ENCODE peak calls at places on chromosomes 5 and 9, in eight cellular contexts. One of them, this sample, is unnamed.

GRCh38 chr5:149203896-149204544 is 62.7 kb downstream of the ABLIM3 start:
- DNase-seq in NCI-H1092 treated with DMSO at 0.1 percent for 48 hours: no peak
- DNase-seq in stimulated activated CD4-positive, alpha-beta T cell treated with anti-CD3 and anti-CD28 coated beads, Interleukin-1b, Interleukin-23, amount 100 ng/mL, for 1 hour: no peak
- DNase-seq in A172: peak
- DNase-seq in heart right ventricle: no peak
- DNase-seq in naive thymus-derived CD8-positive, alpha-beta T cell: no peak
- DNase-seq in stimulated activated CD8-positive, alpha-beta memory T cell treated with anti-CD3 and anti-CD28 coated beads, Interleukin-15, amount 100 ng/mL, for 24 hours: no peak
- DNase-seq in neural crest cell: no peak
- DNase-seq in this sample: no peak

GRCh38 chr5:39138892-39139291 is 64.7 kb upstream of the RICTOR start:
- DNase-seq in NCI-H1092 treated with DMSO at 0.1 percent for 48 hours: no peak
- DNase-seq in stimulated activated CD4-positive, alpha-beta T cell treated with anti-CD3 and anti-CD28 coated beads, Interleukin-1b, Interleukin-23, amount 100 ng/mL, for 1 hour: no peak
- DNase-seq in A172: peak
- DNase-seq in heart right ventricle: no peak
- DNase-seq in naive thymus-derived CD8-positive, alpha-beta T cell: no peak
- DNase-seq in stimulated activated CD8-positive, alpha-beta memory T cell treated with anti-CD3 and anti-CD28 coated beads, Interleukin-15, amount 100 ng/mL, for 24 hours: no peak
- DNase-seq in neural crest cell: no peak
- DNase-seq in this sample: no peak

GRCh38 chr5:155676967-155677366 is 650.0 kb upstream of the SGCD start:
- DNase-seq in NCI-H1092 treated with DMSO at 0.1 percent for 48 hours: no peak
- DNase-seq in stimulated activated CD4-positive, alpha-beta T cell treated with anti-CD3 and anti-CD28 coated beads, Interleukin-1b, Interleukin-23, amount 100 ng/mL, for 1 hour: no peak
- DNase-seq in A172: no peak
- DNase-seq in heart right ventricle: no peak
- DNase-seq in naive thymus-derived CD8-positive, alpha-beta T cell: no peak
- DNase-seq in stimulated activated CD8-positive, alpha-beta memory T cell treated with anti-CD3 and anti-CD28 coated beads, Interleukin-15, amount 100 ng/mL, for 24 hours: no peak
- DNase-seq in neural crest cell: no peak
- DNase-seq in this sample: no peak

GRCh38 chr5:90561766-90562165 is 3.2 kb downstream of the ADGRV1 start:
- DNase-seq in NCI-H1092 treated with DMSO at 0.1 percent for 48 hours: no peak
- DNase-seq in stimulated activated CD4-positive, alpha-beta T cell treated with anti-CD3 and anti-CD28 coated beads, Interleukin-1b, Interleukin-23, amount 100 ng/mL, for 1 hour: no peak
- DNase-seq in A172: no peak
- DNase-seq in heart right ventricle: no peak
- DNase-seq in naive thymus-derived CD8-positive, alpha-beta T cell: no peak
- DNase-seq in stimulated activated CD8-positive, alpha-beta memory T cell treated with anti-CD3 and anti-CD28 coated beads, Interleukin-15, amount 100 ng/mL, for 24 hours: no peak
- DNase-seq in neural crest cell: no peak
- DNase-seq in this sample: no peak

GRCh38 chr5:178114325-178115135 is 1.2 kb downstream of the N4BP3 start:
- DNase-seq in NCI-H1092 treated with DMSO at 0.1 percent for 48 hours: no peak
- DNase-seq in stimulated activated CD4-positive, alpha-beta T cell treated with anti-CD3 and anti-CD28 coated beads, Interleukin-1b, Interleukin-23, amount 100 ng/mL, for 1 hour: no peak
- DNase-seq in A172: no peak
- DNase-seq in heart right ventricle: no peak
- DNase-seq in naive thymus-derived CD8-positive, alpha-beta T cell: peak
- DNase-seq in stimulated activated CD8-positive, alpha-beta memory T cell treated with anti-CD3 and anti-CD28 coated beads, Interleukin-15, amount 100 ng/mL, for 24 hours: no peak
- DNase-seq in neural crest cell: no peak
- DNase-seq in this sample: no peak

GRCh38 chr5:92147792-92148191 is 764.7 kb upstream of the ARRDC3 start:
- DNase-seq in NCI-H1092 treated with DMSO at 0.1 percent for 48 hours: peak
- DNase-seq in stimulated activated CD4-positive, alpha-beta T cell treated with anti-CD3 and anti-CD28 coated beads, Interleukin-1b, Interleukin-23, amount 100 ng/mL, for 1 hour: no peak
- DNase-seq in A172: no peak
- DNase-seq in heart right ventricle: no peak
- DNase-seq in naive thymus-derived CD8-positive, alpha-beta T cell: no peak
- DNase-seq in stimulated activated CD8-positive, alpha-beta memory T cell treated with anti-CD3 and anti-CD28 coated beads, Interleukin-15, amount 100 ng/mL, for 24 hours: no peak
- DNase-seq in neural crest cell: no peak
- DNase-seq in this sample: no peak

GRCh38 chr9:134474656-134475050 is 148.4 kb downstream of the RXRA start:
- DNase-seq in NCI-H1092 treated with DMSO at 0.1 percent for 48 hours: no peak
- DNase-seq in stimulated activated CD4-positive, alpha-beta T cell treated with anti-CD3 and anti-CD28 coated beads, Interleukin-1b, Interleukin-23, amount 100 ng/mL, for 1 hour: no peak
- DNase-seq in A172: no peak
- DNase-seq in heart right ventricle: no peak
- DNase-seq in naive thymus-derived CD8-positive, alpha-beta T cell: no peak
- DNase-seq in stimulated activated CD8-positive, alpha-beta memory T cell treated with anti-CD3 and anti-CD28 coated beads, Interleukin-15, amount 100 ng/mL, for 24 hours: no peak
- DNase-seq in neural crest cell: no peak
- DNase-seq in this sample: peak

GRCh38 chr5:164335837-164336236 is 830.4 kb downstream of the MAT2B start:
- DNase-seq in NCI-H1092 treated with DMSO at 0.1 percent for 48 hours: no peak
- DNase-seq in stimulated activated CD4-positive, alpha-beta T cell treated with anti-CD3 and anti-CD28 coated beads, Interleukin-1b, Interleukin-23, amount 100 ng/mL, for 1 hour: no peak
- DNase-seq in A172: peak
- DNase-seq in heart right ventricle: no peak
- DNase-seq in naive thymus-derived CD8-positive, alpha-beta T cell: no peak
- DNase-seq in stimulated activated CD8-positive, alpha-beta memory T cell treated with anti-CD3 and anti-CD28 coated beads, Interleukin-15, amount 100 ng/mL, for 24 hours: no peak
- DNase-seq in neural crest cell: no peak
- DNase-seq in this sample: no peak

GRCh38 chr5:673837-674629 is 19.1 kb downstream of the TPPP start:
- DNase-seq in NCI-H1092 treated with DMSO at 0.1 percent for 48 hours: no peak
- DNase-seq in stimulated activated CD4-positive, alpha-beta T cell treated with anti-CD3 and anti-CD28 coated beads, Interleukin-1b, Interleukin-23, amount 100 ng/mL, for 1 hour: no peak
- DNase-seq in A172: no peak
- DNase-seq in heart right ventricle: peak
- DNase-seq in naive thymus-derived CD8-positive, alpha-beta T cell: no peak
- DNase-seq in stimulated activated CD8-positive, alpha-beta memory T cell treated with anti-CD3 and anti-CD28 coated beads, Interleukin-15, amount 100 ng/mL, for 24 hours: no peak
- DNase-seq in neural crest cell: no peak
- DNase-seq in this sample: no peak

GRCh38 chr9:35481347-35481975 is 8.4 kb upstream of the RUSC2 start:
- DNase-seq in NCI-H1092 treated with DMSO at 0.1 percent for 48 hours: no peak
- DNase-seq in stimulated activated CD4-positive, alpha-beta T cell treated with anti-CD3 and anti-CD28 coated beads, Interleukin-1b, Interleukin-23, amount 100 ng/mL, for 1 hour: no peak
- DNase-seq in A172: peak
- DNase-seq in heart right ventricle: peak
- DNase-seq in naive thymus-derived CD8-positive, alpha-beta T cell: no peak
- DNase-seq in stimulated activated CD8-positive, alpha-beta memory T cell treated with anti-CD3 and anti-CD28 coated beads, Interleukin-15, amount 100 ng/mL, for 24 hours: no peak
- DNase-seq in neural crest cell: no peak
- DNase-seq in this sample: no peak

GRCh38 chr9:86202338-86202882 is 57.0 kb downstream of the C9orf153 start:
- DNase-seq in NCI-H1092 treated with DMSO at 0.1 percent for 48 hours: peak
- DNase-seq in stimulated activated CD4-positive, alpha-beta T cell treated with anti-CD3 and anti-CD28 coated beads, Interleukin-1b, Interleukin-23, amount 100 ng/mL, for 1 hour: peak
- DNase-seq in A172: peak
- DNase-seq in heart right ventricle: peak
- DNase-seq in naive thymus-derived CD8-positive, alpha-beta T cell: no peak
- DNase-seq in stimulated activated CD8-positive, alpha-beta memory T cell treated with anti-CD3 and anti-CD28 coated beads, Interleukin-15, amount 100 ng/mL, for 24 hours: no peak
- DNase-seq in neural crest cell: no peak
- DNase-seq in this sample: peak

GRCh38 chr5:72347801-72348305 is 27.7 kb downstream of the PTCD2 start:
- DNase-seq in NCI-H1092 treated with DMSO at 0.1 percent for 48 hours: no peak
- DNase-seq in stimulated activated CD4-positive, alpha-beta T cell treated with anti-CD3 and anti-CD28 coated beads, Interleukin-1b, Interleukin-23, amount 100 ng/mL, for 1 hour: no peak
- DNase-seq in A172: peak
- DNase-seq in heart right ventricle: no peak
- DNase-seq in naive thymus-derived CD8-positive, alpha-beta T cell: no peak
- DNase-seq in stimulated activated CD8-positive, alpha-beta memory T cell treated with anti-CD3 and anti-CD28 coated beads, Interleukin-15, amount 100 ng/mL, for 24 hours: no peak
- DNase-seq in neural crest cell: no peak
- DNase-seq in this sample: no peak

GRCh38 chr9:82168585-82168984 is 180.0 kb downstream of the SPATA31D1 start:
- DNase-seq in NCI-H1092 treated with DMSO at 0.1 percent for 48 hours: no peak
- DNase-seq in stimulated activated CD4-positive, alpha-beta T cell treated with anti-CD3 and anti-CD28 coated beads, Interleukin-1b, Interleukin-23, amount 100 ng/mL, for 1 hour: no peak
- DNase-seq in A172: peak
- DNase-seq in heart right ventricle: no peak
- DNase-seq in naive thymus-derived CD8-positive, alpha-beta T cell: no peak
- DNase-seq in stimulated activated CD8-positive, alpha-beta memory T cell treated with anti-CD3 and anti-CD28 coated beads, Interleukin-15, amount 100 ng/mL, for 24 hours: no peak
- DNase-seq in neural crest cell: no peak
- DNase-seq in this sample: no peak

GRCh38 chr5:103519550-103519949 is 43.0 kb downstream of the NUDT12 start:
- DNase-seq in NCI-H1092 treated with DMSO at 0.1 percent for 48 hours: no peak
- DNase-seq in stimulated activated CD4-positive, alpha-beta T cell treated with anti-CD3 and anti-CD28 coated beads, Interleukin-1b, Interleukin-23, amount 100 ng/mL, for 1 hour: no peak
- DNase-seq in A172: peak
- DNase-seq in heart right ventricle: no peak
- DNase-seq in naive thymus-derived CD8-positive, alpha-beta T cell: no peak
- DNase-seq in stimulated activated CD8-positive, alpha-beta memory T cell treated with anti-CD3 and anti-CD28 coated beads, Interleukin-15, amount 100 ng/mL, for 24 hours: no peak
- DNase-seq in neural crest cell: no peak
- DNase-seq in this sample: no peak

GRCh38 chr5:126947146-126948010 is 83.0 kb downstream of the MARCHF3 start:
- DNase-seq in NCI-H1092 treated with DMSO at 0.1 percent for 48 hours: no peak
- DNase-seq in stimulated activated CD4-positive, alpha-beta T cell treated with anti-CD3 and anti-CD28 coated beads, Interleukin-1b, Interleukin-23, amount 100 ng/mL, for 1 hour: no peak
- DNase-seq in A172: no peak
- DNase-seq in heart right ventricle: no peak
- DNase-seq in naive thymus-derived CD8-positive, alpha-beta T cell: no peak
- DNase-seq in stimulated activated CD8-positive, alpha-beta memory T cell treated with anti-CD3 and anti-CD28 coated beads, Interleukin-15, amount 100 ng/mL, for 24 hours: no peak
- DNase-seq in neural crest cell: no peak
- DNase-seq in this sample: no peak

GRCh38 chr9:136107155-136107952 is 11.3 kb downstream of the TMEM250 start:
- DNase-seq in NCI-H1092 treated with DMSO at 0.1 percent for 48 hours: no peak
- DNase-seq in stimulated activated CD4-positive, alpha-beta T cell treated with anti-CD3 and anti-CD28 coated beads, Interleukin-1b, Interleukin-23, amount 100 ng/mL, for 1 hour: no peak
- DNase-seq in A172: no peak
- DNase-seq in heart right ventricle: no peak
- DNase-seq in naive thymus-derived CD8-positive, alpha-beta T cell: peak
- DNase-seq in stimulated activated CD8-positive, alpha-beta memory T cell treated with anti-CD3 and anti-CD28 coated beads, Interleukin-15, amount 100 ng/mL, for 24 hours: no peak
- DNase-seq in neural crest cell: no peak
- DNase-seq in this sample: no peak

GRCh38 chr5:121199238-121199999 is 652.3 kb upstream of the FTMT start:
- DNase-seq in NCI-H1092 treated with DMSO at 0.1 percent for 48 hours: no peak
- DNase-seq in stimulated activated CD4-positive, alpha-beta T cell treated with anti-CD3 and anti-CD28 coated beads, Interleukin-1b, Interleukin-23, amount 100 ng/mL, for 1 hour: no peak
- DNase-seq in A172: peak
- DNase-seq in heart right ventricle: no peak
- DNase-seq in naive thymus-derived CD8-positive, alpha-beta T cell: no peak
- DNase-seq in stimulated activated CD8-positive, alpha-beta memory T cell treated with anti-CD3 and anti-CD28 coated beads, Interleukin-15, amount 100 ng/mL, for 24 hours: no peak
- DNase-seq in neural crest cell: no peak
- DNase-seq in this sample: no peak

GRCh38 chr5:41598011-41598410 is 87.6 kb upstream of the PLCXD3 start:
- DNase-seq in NCI-H1092 treated with DMSO at 0.1 percent for 48 hours: no peak
- DNase-seq in stimulated activated CD4-positive, alpha-beta T cell treated with anti-CD3 and anti-CD28 coated beads, Interleukin-1b, Interleukin-23, amount 100 ng/mL, for 1 hour: no peak
- DNase-seq in A172: peak
- DNase-seq in heart right ventricle: no peak
- DNase-seq in naive thymus-derived CD8-positive, alpha-beta T cell: no peak
- DNase-seq in stimulated activated CD8-positive, alpha-beta memory T cell treated with anti-CD3 and anti-CD28 coated beads, Interleukin-15, amount 100 ng/mL, for 24 hours: no peak
- DNase-seq in neural crest cell: no peak
- DNase-seq in this sample: no peak

GRCh38 chr9:12775963-12776774 is 1.3 kb downstream of the LURAP1L start:
- DNase-seq in NCI-H1092 treated with DMSO at 0.1 percent for 48 hours: peak
- DNase-seq in stimulated activated CD4-positive, alpha-beta T cell treated with anti-CD3 and anti-CD28 coated beads, Interleukin-1b, Interleukin-23, amount 100 ng/mL, for 1 hour: no peak
- DNase-seq in A172: peak
- DNase-seq in heart right ventricle: peak
- DNase-seq in naive thymus-derived CD8-positive, alpha-beta T cell: no peak
- DNase-seq in stimulated activated CD8-positive, alpha-beta memory T cell treated with anti-CD3 and anti-CD28 coated beads, Interleukin-15, amount 100 ng/mL, for 24 hours: no peak
- DNase-seq in neural crest cell: peak
- DNase-seq in this sample: no peak

GRCh38 chr5:86665984-86666760 is 48.4 kb downstream of the COX7C start:
- DNase-seq in NCI-H1092 treated with DMSO at 0.1 percent for 48 hours: no peak
- DNase-seq in stimulated activated CD4-positive, alpha-beta T cell treated with anti-CD3 and anti-CD28 coated beads, Interleukin-1b, Interleukin-23, amount 100 ng/mL, for 1 hour: no peak
- DNase-seq in A172: no peak
- DNase-seq in heart right ventricle: no peak
- DNase-seq in naive thymus-derived CD8-positive, alpha-beta T cell: peak
- DNase-seq in stimulated activated CD8-positive, alpha-beta memory T cell treated with anti-CD3 and anti-CD28 coated beads, Interleukin-15, amount 100 ng/mL, for 24 hours: no peak
- DNase-seq in neural crest cell: no peak
- DNase-seq in this sample: peak

GRCh38 chr9:106970219-106970975 is 107.4 kb downstream of the ZNF462 start:
- DNase-seq in NCI-H1092 treated with DMSO at 0.1 percent for 48 hours: no peak
- DNase-seq in stimulated activated CD4-positive, alpha-beta T cell treated with anti-CD3 and anti-CD28 coated beads, Interleukin-1b, Interleukin-23, amount 100 ng/mL, for 1 hour: no peak
- DNase-seq in A172: no peak
- DNase-seq in heart right ventricle: no peak
- DNase-seq in naive thymus-derived CD8-positive, alpha-beta T cell: no peak
- DNase-seq in stimulated activated CD8-positive, alpha-beta memory T cell treated with anti-CD3 and anti-CD28 coated beads, Interleukin-15, amount 100 ng/mL, for 24 hours: no peak
- DNase-seq in neural crest cell: no peak
- DNase-seq in this sample: no peak

GRCh38 chr5:113357696-113358476 is 76.9 kb downstream of the TSSK1B start:
- DNase-seq in NCI-H1092 treated with DMSO at 0.1 percent for 48 hours: no peak
- DNase-seq in stimulated activated CD4-positive, alpha-beta T cell treated with anti-CD3 and anti-CD28 coated beads, Interleukin-1b, Interleukin-23, amount 100 ng/mL, for 1 hour: no peak
- DNase-seq in A172: no peak
- DNase-seq in heart right ventricle: no peak
- DNase-seq in naive thymus-derived CD8-positive, alpha-beta T cell: no peak
- DNase-seq in stimulated activated CD8-positive, alpha-beta memory T cell treated with anti-CD3 and anti-CD28 coated beads, Interleukin-15, amount 100 ng/mL, for 24 hours: no peak
- DNase-seq in neural crest cell: no peak
- DNase-seq in this sample: no peak

GRCh38 chr9:136665704-136666363 is 3.1 kb downstream of the EGFL7 start:
- DNase-seq in NCI-H1092 treated with DMSO at 0.1 percent for 48 hours: no peak
- DNase-seq in stimulated activated CD4-positive, alpha-beta T cell treated with anti-CD3 and anti-CD28 coated beads, Interleukin-1b, Interleukin-23, amount 100 ng/mL, for 1 hour: no peak
- DNase-seq in A172: no peak
- DNase-seq in heart right ventricle: no peak
- DNase-seq in naive thymus-derived CD8-positive, alpha-beta T cell: peak
- DNase-seq in stimulated activated CD8-positive, alpha-beta memory T cell treated with anti-CD3 and anti-CD28 coated beads, Interleukin-15, amount 100 ng/mL, for 24 hours: no peak
- DNase-seq in neural crest cell: no peak
- DNase-seq in this sample: no peak

GRCh38 chr5:133489632-133490031 is 122.7 kb downstream of the FSTL4 start:
- DNase-seq in NCI-H1092 treated with DMSO at 0.1 percent for 48 hours: no peak
- DNase-seq in stimulated activated CD4-positive, alpha-beta T cell treated with anti-CD3 and anti-CD28 coated beads, Interleukin-1b, Interleukin-23, amount 100 ng/mL, for 1 hour: no peak
- DNase-seq in A172: no peak
- DNase-seq in heart right ventricle: no peak
- DNase-seq in naive thymus-derived CD8-positive, alpha-beta T cell: no peak
- DNase-seq in stimulated activated CD8-positive, alpha-beta memory T cell treated with anti-CD3 and anti-CD28 coated beads, Interleukin-15, amount 100 ng/mL, for 24 hours: no peak
- DNase-seq in neural crest cell: no peak
- DNase-seq in this sample: no peak

GRCh38 chr5:1564182-1564748 is 40.5 kb upstream of the LPCAT1 start:
- DNase-seq in NCI-H1092 treated with DMSO at 0.1 percent for 48 hours: no peak
- DNase-seq in stimulated activated CD4-positive, alpha-beta T cell treated with anti-CD3 and anti-CD28 coated beads, Interleukin-1b, Interleukin-23, amount 100 ng/mL, for 1 hour: no peak
- DNase-seq in A172: peak
- DNase-seq in heart right ventricle: peak
- DNase-seq in naive thymus-derived CD8-positive, alpha-beta T cell: no peak
- DNase-seq in stimulated activated CD8-positive, alpha-beta memory T cell treated with anti-CD3 and anti-CD28 coated beads, Interleukin-15, amount 100 ng/mL, for 24 hours: no peak
- DNase-seq in neural crest cell: no peak
- DNase-seq in this sample: no peak

This sample was measured in stimulated activated naive CD4-positive, alpha-beta T cell.